ENCODE peak calls at places on chromosomes 11 and 22, in six cellular contexts. One of them, this sample, is unnamed. For H3K27me3, the result is how much of the 10 kb centered on the place peaks cover.

GRCh38 chr11:75233688-75234295 is 6.8 kb upstream of the TPBGL start:
- DNase-seq in heart left ventricle: peak
- DNase-seq in tibial nerve: peak
- DNase-seq in body of pancreas: no peak
- DNase-seq in HCT116: no peak
- DNase-seq in Peyer's patch: no peak
- DNase-seq in this sample: no peak

GRCh38 chr22:39414886-39415285 is 15.3 kb downstream of the TAB1 start:
- DNase-seq in body of pancreas: no peak
- DNase-seq in heart left ventricle: peak
- DNase-seq in Peyer's patch: no peak
- DNase-seq in HCT116: no peak
- DNase-seq in tibial nerve: no peak
- DNase-seq in this sample: no peak

GRCh38 chr22:23997092-23997491 is 8.2 kb downstream of the GSTT4 start:
- DNase-seq in heart left ventricle: no peak
- DNase-seq in Peyer's patch: no peak
- DNase-seq in tibial nerve: no peak
- DNase-seq in body of pancreas: no peak
- DNase-seq in HCT116: no peak
- DNase-seq in this sample: no peak

GRCh38 chr22:19988331-19988808 is 28.3 kb downstream of the ARVCF start:
- DNase-seq in tibial nerve: no peak
- DNase-seq in body of pancreas: no peak
- DNase-seq in HCT116: no peak
- DNase-seq in heart left ventricle: no peak
- DNase-seq in Peyer's patch: no peak
- DNase-seq in this sample: no peak

GRCh38 chr11:10588904-10589303 is 20.4 kb upstream of the LYVE1 start:
- DNase-seq in Peyer's patch: no peak
- DNase-seq in heart left ventricle: no peak
- DNase-seq in HCT116: no peak
- DNase-seq in tibial nerve: no peak
- DNase-seq in body of pancreas: no peak
- DNase-seq in this sample: no peak

GRCh38 chr22:25453557-25453956 is 110.9 kb upstream of the GRK3 start:
- DNase-seq in HCT116: no peak
- DNase-seq in body of pancreas: no peak
- DNase-seq in tibial nerve: no peak
- DNase-seq in heart left ventricle: no peak
- DNase-seq in Peyer's patch: no peak
- DNase-seq in this sample: no peak

GRCh38 chr11:11555228-11555627 is 66.6 kb downstream of the GALNT18 start:
- DNase-seq in HCT116: no peak
- DNase-seq in Peyer's patch: no peak
- DNase-seq in body of pancreas: peak
- DNase-seq in heart left ventricle: peak
- DNase-seq in tibial nerve: no peak
- DNase-seq in this sample: peak

GRCh38 chr22:19179472-19180048 is 1.0 kb upstream of the SLC25A1 start:
- DNase-seq in tibial nerve: peak
- DNase-seq in heart left ventricle: peak
- DNase-seq in HCT116: peak
- DNase-seq in Peyer's patch: peak
- DNase-seq in body of pancreas: peak
- DNase-seq in this sample: peak

GRCh38 chr11:105371311-105371710 is 231.7 kb upstream of the CARD18 start:
- DNase-seq in heart left ventricle: no peak
- DNase-seq in HCT116: no peak
- DNase-seq in tibial nerve: no peak
- DNase-seq in Peyer's patch: no peak
- DNase-seq in body of pancreas: no peak
- DNase-seq in this sample: no peak

GRCh38 chr22:30564045-30564765 is 10.3 kb downstream of the GAL3ST1 start:
- DNase-seq in Peyer's patch: no peak
- DNase-seq in HCT116: no peak
- DNase-seq in tibial nerve: no peak
- DNase-seq in body of pancreas: no peak
- DNase-seq in heart left ventricle: no peak
- DNase-seq in this sample: no peak

GRCh38 chr11:68890490-68891231 is 13.0 kb downstream of the MRPL21 start:
- DNase-seq in body of pancreas: peak
- DNase-seq in heart left ventricle: peak
- DNase-seq in Peyer's patch: no peak
- DNase-seq in tibial nerve: peak
- DNase-seq in HCT116: no peak
- DNase-seq in this sample: peak

GRCh38 chr11:111347002-111347722 is 31.9 kb downstream of the POU2AF1 start:
- DNase-seq in tibial nerve: peak
- DNase-seq in body of pancreas: no peak
- DNase-seq in heart left ventricle: no peak
- DNase-seq in HCT116: no peak
- DNase-seq in Peyer's patch: no peak
- DNase-seq in this sample: no peak

GRCh38 chr11:125132071-125132470 is 20.6 kb upstream of the TMEM218 start:
- DNase-seq in body of pancreas: no peak
- DNase-seq in HCT116: no peak
- DNase-seq in tibial nerve: no peak
- DNase-seq in heart left ventricle: no peak
- DNase-seq in Peyer's patch: no peak
- DNase-seq in this sample: no peak

GRCh38 chr22:32634424-32634981 is 159.9 kb downstream of the FBXO7 start:
- DNase-seq in HCT116: no peak
- DNase-seq in Peyer's patch: no peak
- DNase-seq in body of pancreas: no peak
- DNase-seq in tibial nerve: no peak
- DNase-seq in heart left ventricle: no peak
- DNase-seq in this sample: no peak
- H3K4me3 ChIP-seq in HCT116: no peak
- H3K4me3 ChIP-seq in Peyer's patch: no peak
- H3K4me3 ChIP-seq in body of pancreas: no peak
- H3K4me3 ChIP-seq in tibial nerve: no peak
- H3K4me3 ChIP-seq in heart left ventricle: no peak
- H3K4me3 ChIP-seq in this sample: no peak

GRCh38 chr11:62726156-62727006 is 876 bp downstream of the HNRNPUL2 start:
- DNase-seq in heart left ventricle: peak
- DNase-seq in HCT116: no peak
- DNase-seq in tibial nerve: no peak
- DNase-seq in body of pancreas: peak
- DNase-seq in Peyer's patch: no peak
- DNase-seq in this sample: no peak

GRCh38 chr11:62727833-62728721 is at the start of gene TTC9C:
- DNase-seq in HCT116: peak
- DNase-seq in tibial nerve: peak
- DNase-seq in heart left ventricle: peak
- DNase-seq in body of pancreas: peak
- DNase-seq in Peyer's patch: peak
- DNase-seq in this sample: peak

GRCh38 chr11:62725686-62726085 is 1.6 kb downstream of the HNRNPUL2 start:
- DNase-seq in Peyer's patch: no peak
- DNase-seq in heart left ventricle: no peak
- DNase-seq in tibial nerve: no peak
- DNase-seq in HCT116: no peak
- DNase-seq in body of pancreas: no peak
- DNase-seq in this sample: no peak

GRCh38 chr11:62724171-62724570 is 3.1 kb downstream of the HNRNPUL2 start:
- DNase-seq in body of pancreas: no peak
- DNase-seq in Peyer's patch: no peak
- DNase-seq in tibial nerve: no peak
- DNase-seq in heart left ventricle: no peak
- DNase-seq in HCT116: no peak
- DNase-seq in this sample: no peak

DNA sequence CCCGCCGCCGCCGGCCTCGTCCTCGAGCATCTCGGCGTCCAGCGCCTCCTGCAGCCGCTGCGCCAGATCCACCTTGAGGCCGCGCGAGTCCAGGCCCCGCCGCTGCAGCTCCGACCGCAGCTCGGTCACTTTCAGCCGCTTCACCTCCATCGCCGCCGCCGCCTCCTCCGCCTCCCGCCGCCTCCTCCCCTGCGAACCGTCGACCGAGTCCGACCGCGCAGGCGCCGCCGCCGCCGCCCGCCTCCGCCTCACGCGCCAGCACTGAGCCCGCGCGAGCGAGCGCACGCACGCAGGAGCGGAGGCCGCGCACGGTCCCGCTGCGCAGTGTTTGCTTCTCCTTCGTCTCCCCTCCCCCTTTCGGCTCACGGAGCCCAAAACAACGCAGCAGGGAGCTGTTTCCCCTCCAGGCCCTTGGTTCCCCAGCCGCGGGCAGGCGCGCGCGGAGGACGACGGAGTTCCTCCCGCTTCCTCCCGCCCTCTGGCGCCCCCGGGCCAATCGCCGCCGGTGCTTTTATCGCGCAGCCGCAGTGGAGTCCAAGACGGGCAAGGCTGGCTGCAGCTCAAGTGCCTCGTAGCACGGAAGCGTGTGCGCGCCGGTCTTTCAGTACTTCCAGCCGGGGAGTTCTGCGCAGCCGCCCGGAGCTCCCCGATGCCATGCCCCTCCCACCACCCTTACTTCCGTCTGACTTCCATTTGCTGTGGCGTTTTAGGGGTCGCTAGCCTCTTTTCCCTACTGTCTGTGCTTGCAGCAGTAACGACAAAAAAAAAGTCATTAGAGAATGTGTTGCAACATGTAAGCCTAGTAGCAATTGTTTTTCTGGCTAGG is at the start of gene HNRNPUL2:
- DNase-seq in Peyer's patch: peak
- DNase-seq in tibial nerve: peak
- DNase-seq in body of pancreas: peak
- DNase-seq in HCT116: peak
- DNase-seq in heart left ventricle: peak
- DNase-seq in this sample: peak
- TF ChIP-seq POLR2A in Peyer's patch: peak
- TF ChIP-seq POLR2A in tibial nerve: peak
- TF ChIP-seq POLR2A in body of pancreas: peak
- TF ChIP-seq POLR2A in HCT116: peak
- TF ChIP-seq POLR2A in heart left ventricle: peak
- TF ChIP-seq POLR2A in this sample: peak

GRCh38 chr22:41919357-41920224 is 4.7 kb upstream of the SHISA8 start:
- DNase-seq in body of pancreas: peak
- DNase-seq in tibial nerve: peak
- DNase-seq in heart left ventricle: peak
- DNase-seq in Peyer's patch: peak
- DNase-seq in HCT116: no peak
- DNase-seq in this sample: peak
- H3K27me3 ChIP-seq in body of pancreas: under half
- H3K27me3 ChIP-seq in tibial nerve: under half
- H3K27me3 ChIP-seq in heart left ventricle: under half
- H3K27me3 ChIP-seq in Peyer's patch: under half
- H3K27me3 ChIP-seq in HCT116: under half
- H3K27me3 ChIP-seq in this sample: under half

DNA sequence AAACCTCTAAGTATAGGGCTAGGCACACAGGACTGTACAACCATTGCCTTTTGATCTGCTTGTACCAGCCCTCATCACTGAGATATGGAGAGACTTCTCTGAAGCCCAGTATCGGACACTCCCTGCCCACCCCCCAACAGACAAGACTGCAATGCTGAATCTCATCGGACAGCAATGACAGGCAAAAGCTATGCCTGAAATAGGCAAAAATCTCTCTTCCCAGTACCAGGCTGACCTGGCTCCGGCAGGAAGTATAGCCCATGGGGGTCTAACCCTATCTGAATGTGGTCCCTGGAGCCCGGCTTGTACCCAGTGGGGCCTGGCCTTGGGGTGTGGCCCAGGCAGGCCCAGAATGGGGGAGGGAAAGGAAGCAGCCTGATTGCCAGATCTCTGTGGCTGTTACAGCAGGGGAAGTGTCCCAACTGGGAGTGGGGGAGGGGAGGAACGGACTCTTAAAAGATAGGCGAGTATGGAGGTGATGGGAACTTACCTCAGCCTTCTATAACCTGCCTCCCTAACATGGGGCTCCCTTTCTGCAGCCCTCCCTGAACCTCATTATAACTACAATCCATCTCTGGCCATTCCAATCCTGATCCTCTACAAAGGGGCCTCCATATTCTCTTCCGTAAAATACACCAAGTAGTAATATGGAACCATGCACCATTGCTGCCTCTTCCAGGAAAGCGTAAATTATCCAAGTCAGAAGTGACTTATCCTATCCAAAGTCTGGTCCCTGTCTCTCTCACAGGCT is 6.2 kb downstream of the RHOG start:
- DNase-seq in tibial nerve: peak
- DNase-seq in Peyer's patch: peak
- DNase-seq in body of pancreas: peak
- DNase-seq in heart left ventricle: peak
- DNase-seq in HCT116: no peak
- DNase-seq in this sample: no peak
- H3K4me3 ChIP-seq in tibial nerve: no peak
- H3K4me3 ChIP-seq in Peyer's patch: no peak
- H3K4me3 ChIP-seq in body of pancreas: no peak
- H3K4me3 ChIP-seq in heart left ventricle: no peak
- H3K4me3 ChIP-seq in HCT116: no peak
- H3K4me3 ChIP-seq in this sample: no peak

GRCh38 chr11:65429724-65430405 is 7.3 kb downstream of the NEAT1 start:
- DNase-seq in HCT116: no peak
- DNase-seq in Peyer's patch: peak
- DNase-seq in tibial nerve: peak
- DNase-seq in heart left ventricle: peak
- DNase-seq in body of pancreas: peak
- DNase-seq in this sample: peak

GRCh38 chr11:65427691-65428577 is 5.3 kb downstream of the NEAT1 start:
- DNase-seq in HCT116: peak
- DNase-seq in body of pancreas: peak
- DNase-seq in Peyer's patch: peak
- DNase-seq in tibial nerve: peak
- DNase-seq in heart left ventricle: peak
- DNase-seq in this sample: peak

GRCh38 chr11:65426839-65427690 is 4.5 kb downstream of the NEAT1 start:
- DNase-seq in tibial nerve: peak
- DNase-seq in body of pancreas: peak
- DNase-seq in heart left ventricle: peak
- DNase-seq in Peyer's patch: peak
- DNase-seq in HCT116: peak
- DNase-seq in this sample: no peak

GRCh38 chr11:65429069-65429681 is 6.6 kb downstream of the NEAT1 start:
- DNase-seq in body of pancreas: peak
- DNase-seq in HCT116: no peak
- DNase-seq in heart left ventricle: peak
- DNase-seq in tibial nerve: peak
- DNase-seq in Peyer's patch: peak
- DNase-seq in this sample: peak

GRCh38 chr11:65428578-65429068 is 6.0 kb downstream of the NEAT1 start:
- DNase-seq in heart left ventricle: peak
- DNase-seq in body of pancreas: peak
- DNase-seq in HCT116: no peak
- DNase-seq in tibial nerve: peak
- DNase-seq in Peyer's patch: peak
- DNase-seq in this sample: peak
- TF ChIP-seq POLR2A in heart left ventricle: peak
- TF ChIP-seq POLR2A in body of pancreas: no peak
- TF ChIP-seq POLR2A in HCT116: no peak
- TF ChIP-seq POLR2A in tibial nerve: no peak
- TF ChIP-seq POLR2A in Peyer's patch: no peak
- TF ChIP-seq POLR2A in this sample: no peak

This sample was measured in upper lobe of left lung.